ENCODE peak calls at places on chromosomes 3 and 15, in eight cellular contexts. Y, H, X, K, Z, N, S and R are unnamed samples.

GRCh38 chr15:43792761-43793493 is 807 bp downstream of the SERF2 start:
- DNase-seq in N (peak; percentile 59), H (no peak), Y (no peak), S (peak; percentile 45), Z (peak; percentile 14), K (peak; percentile 60), X (peak; percentile 63), R (no peak)

GRCh38 chr3:14492948-14493881 is 46.9 kb downstream of the GRIP2 start:
- DNase-seq in Z (no peak), X (no peak), K (no peak), S (no peak), N (no peak), H (no peak), Y (no peak), R (no peak)

GRCh38 chr3:195909294-195909644 is 918 bp upstream of the TNK2 start:
- DNase-seq in Z (no peak), S (no peak), Y (no peak), K (no peak), N (peak; percentile 51), H (no peak), X (no peak), R (no peak)

GRCh38 chr3:182861345-182861744 is 68.0 kb downstream of the ATP11B start:
- DNase-seq in N (peak; percentile 11), H (no peak), Z (no peak), Y (no peak), S (no peak), K (no peak), X (no peak), R (no peak)

GRCh38 chr3:36380171-36381031 is at the start of gene STAC:
- DNase-seq in H (no peak), S (peak; percentile 33), N (peak; percentile 64), K (no peak), X (peak; percentile 18), Z (no peak), Y (no peak), R (no peak)

GRCh38 chr15:93030430-93031102 is 58.4 kb downstream of the RGMA start:
- DNase-seq in H (peak; percentile 54), S (peak; percentile 68), Y (peak; percentile 65), X (peak; percentile 73), Z (peak; percentile 69), K (peak; percentile 69), N (peak; percentile 75), R (peak; percentile 35)

GRCh38 chr3:186825294-186825821 is 17.2 kb upstream of the ADIPOQ start:
- DNase-seq in N (peak; percentile 84), K (peak; percentile 32), Y (peak; percentile 58), H (no peak), S (no peak), Z (no peak), X (no peak), R (no peak)

GRCh38 chr3:37599186-37599585 is 262.5 kb upstream of the CTDSPL start:
- DNase-seq in S (no peak), H (no peak), Y (no peak), Z (no peak), N (no peak), X (no peak), K (no peak), R (no peak)

GRCh38 chr3:50416736-50417636 is 57.7 kb upstream of the TMEM115 start:
- DNase-seq in N (no peak), S (no peak), Z (no peak), K (no peak), H (no peak), Y (no peak), X (no peak), R (no peak)

DNA sequence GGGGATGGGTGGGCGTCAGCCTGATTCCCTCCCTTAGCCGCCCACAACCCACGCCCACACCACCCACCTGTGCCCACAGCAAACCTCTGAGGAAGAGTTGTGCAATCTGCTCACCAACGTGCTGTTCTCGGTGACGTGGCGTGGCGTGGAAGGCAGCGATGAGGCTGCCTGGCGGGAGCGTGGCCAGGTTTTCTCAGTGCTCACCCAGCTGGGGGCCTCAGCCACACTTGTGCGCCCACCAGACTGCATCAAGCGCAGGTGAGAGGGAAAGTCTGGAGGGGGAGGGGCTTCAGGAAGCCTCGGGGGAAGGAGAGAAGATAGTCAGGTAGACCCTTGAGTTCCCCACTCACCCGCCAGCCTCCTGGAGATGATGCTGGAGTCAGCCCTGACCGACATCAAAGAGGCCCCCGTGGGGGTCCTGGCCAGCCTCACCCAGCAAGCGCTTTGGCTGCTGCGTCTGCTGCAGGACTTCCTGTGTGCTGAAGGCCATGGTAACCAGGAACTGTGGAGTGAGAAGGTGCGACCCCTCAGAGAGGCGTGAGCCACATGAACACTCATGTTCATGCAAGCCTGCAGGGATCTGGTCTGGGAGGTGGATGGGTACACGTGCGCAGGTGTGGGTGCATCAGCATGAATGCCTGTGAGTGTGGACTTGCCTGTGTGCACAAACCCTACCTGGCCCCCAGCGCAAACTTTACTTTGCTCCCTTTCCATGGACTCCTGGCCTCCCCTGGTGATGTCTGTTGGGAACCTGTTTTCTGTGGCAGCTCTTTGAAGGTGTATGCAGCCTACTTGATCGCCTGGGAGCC is 21.7 kb downstream of the NBEAL2 start:
- DNase-seq in H (no peak), X (no peak), Z (no peak), S (no peak), Y (no peak), N (no peak), K (no peak), R (no peak)
- H3K27ac ChIP-seq in H (no peak overlapping the region), X (no peak overlapping the region), Z (no peak overlapping the region), S (no peak overlapping the region), Y (no peak overlapping the region), N (no peak overlapping the region), K (no peak overlapping the region), R (no peak overlapping the region)

GRCh38 chr15:40325700-40326099 is 2.2 kb downstream of the INAFM2 start:
- DNase-seq in N (no peak), S (no peak), Y (no peak), Z (no peak), K (no peak), X (no peak), H (no peak), R (no peak)

GRCh38 chr15:40327338-40327917 is 3.9 kb downstream of the INAFM2 start:
- DNase-seq in S (no peak), Y (no peak), X (no peak), N (no peak), K (no peak), Z (no peak), H (no peak), R (no peak)

GRCh38 chr15:40323953-40324937 is 753 bp downstream of the INAFM2 start:
- DNase-seq in X (no peak), Z (peak; percentile 39), K (no peak), N (no peak), H (no peak), Y (no peak), S (no peak), R (no peak)

GRCh38 chr15:40323239-40323952 is at the start of gene INAFM2:
- DNase-seq in S (peak; percentile 90), Y (peak; percentile 91), X (peak; percentile 87), N (peak; percentile 98), H (peak; percentile 90), K (peak; percentile 94), Z (peak; percentile 87), R (peak; percentile 82)

DNA sequence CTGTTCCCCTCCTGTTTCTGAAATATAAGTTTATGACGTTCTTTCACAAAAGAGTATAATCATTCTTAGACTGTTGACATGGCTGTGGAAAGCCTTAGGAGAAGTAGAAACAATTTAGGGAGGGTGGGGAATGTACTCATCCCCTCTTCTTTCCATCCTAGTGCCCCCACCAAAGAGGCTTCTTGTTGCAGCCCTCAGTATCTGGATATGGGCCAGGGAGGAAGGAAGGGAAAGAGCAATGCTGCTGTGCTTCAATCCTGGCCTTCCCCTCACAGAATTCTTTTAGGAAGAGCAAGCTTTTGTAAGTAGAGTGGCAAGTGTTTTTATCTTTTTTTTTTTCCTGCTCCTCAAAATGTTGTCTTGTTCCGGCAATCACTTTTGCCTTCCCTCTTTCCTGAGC is 1.7 kb downstream of the INAFM2 start:
- DNase-seq in N (no peak), Z (no peak), Y (no peak), H (no peak), S (no peak), X (no peak), K (no peak), R (no peak)
- H3K27ac ChIP-seq in N (no peak overlapping the region), Z (no peak overlapping the region), Y (no peak overlapping the region), H (no peak overlapping the region), S (no peak overlapping the region), X (peak overlapping the region; percentile 28), K (no peak overlapping the region), R (no peak overlapping the region)

GRCh38 chr3:151391715-151392114 is 7.2 kb upstream of the P2RY12 start:
- DNase-seq in Z (no peak), K (no peak), S (no peak), N (no peak), Y (no peak), X (no peak), H (no peak), R (no peak)
- H3K27ac ChIP-seq in Z (no peak overlapping the region), K (no peak overlapping the region), S (no peak overlapping the region), N (no peak overlapping the region), Y (no peak overlapping the region), X (no peak overlapping the region), H (no peak overlapping the region), R (no peak overlapping the region)

GRCh38 chr3:190014940-190015339 is 105.8 kb downstream of the P3H2 start:
- DNase-seq in X (no peak), Y (no peak), N (no peak), K (no peak), H (no peak), S (no peak), Z (no peak), R (no peak)

GRCh38 chr3:190012314-190012782 is 108.3 kb downstream of the P3H2 start:
- DNase-seq in K (no peak), Z (no peak), Y (no peak), N (peak; percentile 96), X (no peak), H (no peak), S (no peak), R (no peak)

GRCh38 chr3:190016966-190017365 is 103.7 kb downstream of the P3H2 start:
- DNase-seq in H (no peak), X (no peak), N (no peak), S (no peak), K (no peak), Z (no peak), Y (no peak), R (no peak)

GRCh38 chr3:190012784-190013183 is 107.9 kb downstream of the P3H2 start:
- DNase-seq in Z (no peak), K (no peak), Y (no peak), H (no peak), N (no peak), X (no peak), S (no peak), R (no peak)

DNA sequence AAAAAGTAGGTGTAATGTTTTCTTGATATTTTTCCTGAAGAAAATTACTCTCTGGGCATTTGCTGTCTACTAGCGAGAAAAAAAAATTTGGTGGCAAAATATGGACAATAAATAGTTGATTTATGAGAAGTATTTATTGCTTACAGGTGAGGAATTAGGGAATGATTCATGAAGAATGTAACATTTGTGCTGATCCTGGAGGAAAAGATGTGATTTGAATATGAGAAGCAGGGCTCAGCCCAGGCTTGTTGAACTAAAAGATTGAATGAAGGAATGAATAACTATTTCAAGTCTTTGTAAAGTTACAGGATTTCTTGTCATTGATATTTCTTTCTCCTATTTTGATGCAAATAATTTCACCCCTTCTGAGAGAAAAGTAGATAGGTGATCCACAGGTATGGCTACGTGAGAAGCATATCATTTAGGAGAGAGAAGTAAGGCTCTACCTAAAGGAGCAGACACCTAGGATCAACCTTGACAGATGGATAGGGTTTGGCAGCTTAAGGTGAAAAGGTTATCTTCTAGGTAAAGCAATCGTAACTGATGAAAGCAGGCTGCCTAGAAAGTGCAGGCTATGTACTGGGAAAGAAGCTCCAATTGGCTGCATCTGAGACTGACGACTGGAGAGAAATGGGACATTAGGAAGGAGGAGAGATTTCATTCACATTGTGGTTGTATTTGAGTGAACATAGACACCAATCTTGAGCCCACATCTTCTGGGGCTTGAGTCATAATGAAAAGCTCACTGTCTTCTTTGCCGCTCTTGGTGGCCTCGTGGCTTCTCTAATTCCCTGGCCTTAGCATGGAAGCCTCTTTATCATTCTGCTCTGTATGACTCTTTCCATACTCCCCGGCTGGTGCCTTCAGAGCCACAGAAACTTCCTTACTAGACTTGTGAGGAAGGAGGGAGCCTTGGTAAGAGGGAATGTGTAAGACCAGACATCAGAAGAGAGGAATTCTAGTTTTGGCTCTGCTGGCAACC is 106.5 kb downstream of the P3H2 start:
- DNase-seq in K (no peak), N (no peak), H (no peak), X (no peak), Y (no peak), Z (no peak), S (no peak), R (no peak)
- H3K27ac ChIP-seq in K (no peak overlapping the region), N (no peak overlapping the region), H (no peak overlapping the region), X (no peak overlapping the region), Y (no peak overlapping the region), Z (no peak overlapping the region), S (no peak overlapping the region), R (no peak overlapping the region)